ENCODE peak calls at places on chromosomes 12 and 14, in seven cellular contexts. U is activated T-cell treated with anti-CD3 and anti-CD28 coated beads for 24 hours; M is stimulated activated CD8-positive, alpha-beta memory T cell treated with anti-CD3 and anti-CD28 coated beads, Interleukin-2, amount 100 ng/mL, for 48 hours; Y is esophagus squamous epithelium; X is activated naive CD4-positive, alpha-beta T cell treated with Interleukin-2 at 50 U/mL for 16 hours; K is mucosa of gallbladder; P is Daoy. O is an unnamed sample.

GRCh38 chr12:130689408-130690405 is 26.4 kb downstream of the RIMBP2 start:
- DNase-seq in U (no peak), M (no peak), Y (no peak), X (no peak), K (no peak), P (no peak), O (no peak)

GRCh38 chr14:55749201-55749812 is 169.3 kb downstream of the KTN1 start:
- DNase-seq in U (no peak), M (no peak), Y (no peak), X (no peak), K (no peak), P (no peak), O (no peak)

GRCh38 chr12:93379432-93380308 is 1.9 kb downstream of the NUDT4 start:
- DNase-seq in U (no peak), M (no peak), Y (no peak), X (no peak), K (no peak), P (no peak), O (no peak)

GRCh38 chr12:6769681-6770080 is 2.6 kb upstream of the LAG3 start:
- DNase-seq in U (no peak), M (no peak), Y (no peak), X (no peak), K (no peak), P (no peak), O (no peak)

GRCh38 chr14:103699261-103699661 is 16.0 kb downstream of the XRCC3 start:
- DNase-seq in U (no peak), M (no peak), Y (no peak), X (no peak), K (no peak), P (no peak), O (no peak)

GRCh38 chr12:47236109-47236714 is 156.5 kb upstream of the AMIGO2 start:
- DNase-seq in U (no peak), M (no peak), Y (no peak), X (no peak), K (no peak), P (peak), O (no peak)

GRCh38 chr14:36505193-36505815 is 14.7 kb downstream of the NKX2-1 start:
- DNase-seq in U (no peak), M (no peak), Y (no peak), X (no peak), K (no peak), P (peak), O (no peak)

GRCh38 chr12:106907411-106907810 is 48.3 kb upstream of the TMEM263 start:
- DNase-seq in U (no peak), M (no peak), Y (no peak), X (no peak), K (no peak), P (no peak), O (no peak)

GRCh38 chr12:76936562-76937185 is 57.9 kb upstream of the CSRP2 start:
- DNase-seq in U (no peak), M (no peak), Y (no peak), X (no peak), K (no peak), P (no peak), O (no peak)

GRCh38 chr14:59631237-59631636 is 54.6 kb upstream of the CCDC175 start:
- DNase-seq in U (no peak), M (no peak), Y (no peak), X (no peak), K (no peak), P (peak), O (no peak)

GRCh38 chr12:6867407-6868210 is at the start of gene TPI1:
- DNase-seq in U (peak), M (peak), Y (no peak), X (peak), K (peak), P (peak), O (peak)

GRCh38 chr12:42790761-42791151 is 201.2 kb upstream of the PRICKLE1 start:
- DNase-seq in U (no peak), M (no peak), Y (no peak), X (no peak), K (no peak), P (peak), O (no peak)

GRCh38 chr12:1272132-1272531 is 281.1 kb downstream of the ERC1 start:
- DNase-seq in U (no peak), M (no peak), Y (no peak), X (no peak), K (no peak), P (no peak), O (no peak)

GRCh38 chr12:132904718-132905328 is 17.4 kb upstream of the CHFR start:
- DNase-seq in U (peak), M (peak), Y (no peak), X (peak), K (peak), P (peak), O (no peak)

GRCh38 chr12:122862872-122863701 is 27.8 kb downstream of the HIP1R start:
- DNase-seq in U (no peak), M (no peak), Y (no peak), X (no peak), K (peak), P (no peak), O (no peak)

GRCh38 chr14:93332032-93332852 is 594 bp downstream of the BTBD7 start:
- DNase-seq in U (no peak), M (peak), Y (no peak), X (peak), K (no peak), P (peak), O (no peak)

O was measured in cerebellar nuclear complex.